ENCODE peak calls at places on chromosomes 6 and 20, in eight cellular contexts. H is iPS DF 19.7, U is progenitor cell of endocrine pancreas, I is T-helper 9 cell, Z is left colon, B is NCI-H748 treated with DMSO at 0.1 percent for 48 hours, T is head of caudate nucleus, L is HS-5. M is an unnamed sample.

GRCh38 chr20:63844384-63845025 is 13.4 kb upstream of the ZBTB46 start:
- DNase-seq in H (no peak), U (no peak), I (no peak), Z (no peak), B (no peak), T (no peak), L (no peak), M (no peak)

GRCh38 chr6:152720964-152721363 is 23.3 kb downstream of the MYCT1 start:
- DNase-seq in H (no peak), U (no peak), I (no peak), Z (no peak), B (no peak), T (no peak), L (no peak), M (no peak)

GRCh38 chr20:48638546-48638945 is 189.3 kb downstream of the PREX1 start:
- DNase-seq in H (no peak), U (no peak), I (no peak), Z (no peak), B (no peak), T (no peak), L (peak), M (no peak)

GRCh38 chr20:19288061-19288460 is 75.6 kb downstream of the SLC24A3 start:
- DNase-seq in H (no peak), U (no peak), I (no peak), Z (no peak), B (no peak), T (no peak), L (no peak), M (no peak)

GRCh38 chr6:52276130-52276529 is 8.4 kb downstream of the MCM3 start:
- DNase-seq in H (no peak), U (no peak), I (no peak), Z (no peak), B (no peak), T (no peak), L (no peak), M (no peak)

GRCh38 chr20:26209171-26209941 is 512.7 kb upstream of the ZNF337 start:
- DNase-seq in H (no peak), U (no peak), I (no peak), Z (no peak), B (no peak), T (no peak), L (no peak), M (no peak)

GRCh38 chr6:70479236-70479635 is 65.9 kb downstream of the FAM135A start:
- DNase-seq in H (no peak), U (no peak), I (no peak), Z (no peak), B (no peak), T (no peak), L (no peak), M (no peak)

GRCh38 chr6:119643866-119644265 is 294.3 kb upstream of the MAN1A1 start:
- DNase-seq in H (no peak), U (no peak), I (no peak), Z (no peak), B (no peak), T (no peak), L (no peak), M (no peak)

GRCh38 chr20:50019466-50020256 is 36.9 kb downstream of the SNAI1 start:
- DNase-seq in H (no peak), U (no peak), I (no peak), Z (no peak), B (no peak), T (no peak), L (no peak), M (no peak)

GRCh38 chr6:156164701-156165454 is 612.3 kb upstream of the ARID1B start:
- DNase-seq in H (no peak), U (no peak), I (no peak), Z (no peak), B (no peak), T (no peak), L (no peak), M (no peak)

GRCh38 chr6:112622036-112622435 is 274.9 kb downstream of the RFPL4B start:
- DNase-seq in H (no peak), U (no peak), I (no peak), Z (no peak), B (no peak), T (no peak), L (no peak), M (no peak)

GRCh38 chr6:159002432-159003160 is 2.6 kb upstream of the RSPH3 start:
- DNase-seq in H (no peak), U (no peak), I (no peak), Z (no peak), B (no peak), T (no peak), L (peak), M (no peak)

GRCh38 chr20:64142546-64142945 is 21.7 kb upstream of the MYT1 start:
- DNase-seq in H (no peak), U (no peak), I (no peak), Z (no peak), B (peak), T (no peak), L (no peak), M (no peak)